ENCODE peak calls at places on chromosome 20, in ten cellular contexts. K, A, B, Q, T, U, X, Z, V and C are unnamed samples.

GRCh38 chr20:44137210-44137781 is 49.7 kb downstream of the JPH2 start:
- ATAC-seq in K (no peak), A (no peak), B (no peak), Q (peak; percentile 82), T (peak; percentile 35), U (peak; percentile 74), X (no peak), Z (peak; percentile 65), V (no peak), C (no peak)

GRCh38 chr20:9300080-9300479 is 214.3 kb upstream of the LAMP5 start:
- ATAC-seq in K (no peak), A (no peak), B (no peak), Q (no peak), T (no peak), U (no peak), X (no peak), Z (no peak), V (no peak), C (no peak)

GRCh38 chr20:38405132-38405531 is 30.0 kb downstream of the SNHG17 start:
- ATAC-seq in K (no peak), A (no peak), B (no peak), Q (no peak), T (no peak), U (no peak), X (no peak), Z (no peak), V (no peak), C (no peak)

GRCh38 chr20:46677608-46678007 is 11.6 kb downstream of the TP53RK start:
- ATAC-seq in K (no peak), A (no peak), B (no peak), Q (no peak), T (no peak), U (no peak), X (no peak), Z (no peak), V (no peak), C (no peak)

GRCh38 chr20:32325706-32326506 is 32.2 kb upstream of the ASXL1 start:
- ATAC-seq in K (no peak), A (no peak), B (no peak), Q (no peak), T (peak; percentile 86), U (peak; percentile 44), X (no peak), Z (no peak), V (no peak), C (no peak)

GRCh38 chr20:63330940-63331339 is 30.2 kb downstream of the CHRNA4 start:
- ATAC-seq in K (no peak), A (no peak), B (no peak), Q (no peak), T (no peak), U (no peak), X (no peak), Z (no peak), V (no peak), C (no peak)

GRCh38 chr20:19786311-19786710 is 28.3 kb downstream of the RIN2 start:
- ATAC-seq in K (no peak), A (no peak), B (no peak), Q (peak; percentile 69), T (peak; percentile 88), U (peak; percentile 68), X (no peak), Z (peak; percentile 59), V (no peak), C (no peak)

GRCh38 chr20:6026051-6026450 is 27.8 kb downstream of the LRRN4 start:
- ATAC-seq in K (no peak), A (peak; percentile 90), B (peak; percentile 34), Q (no peak), T (peak; percentile 82), U (peak; percentile 52), X (no peak), Z (no peak), V (peak; percentile 53), C (no peak)

GRCh38 chr20:53529658-53530057 is 64.0 kb downstream of the ZNF217 start:
- ATAC-seq in K (no peak), A (no peak), B (no peak), Q (no peak), T (no peak), U (no peak), X (no peak), Z (no peak), V (no peak), C (no peak)

GRCh38 chr20:44537993-44538392 is 16.1 kb upstream of the SERINC3 start:
- ATAC-seq in K (no peak), A (no peak), B (no peak), Q (no peak), T (no peak), U (no peak), X (no peak), Z (no peak), V (no peak), C (no peak)